ENCODE peak calls at places on chromosomes 12 and 14, in seven cellular contexts. H, B, S, O, Y, G and K are unnamed samples.
A peak's percentile ranks its signal among the peaks of the same experiment; 100 is the strongest.

GRCh38 chr14:89384023-89384422 is 33.0 kb downstream of the FOXN3 start:
- DNase-seq in H (no peak), S (no peak), G (no peak), O (no peak), Y (no peak), B (no peak), K (no peak)

GRCh38 chr14:64572721-64573508 is 23.2 kb downstream of the PPP1R36 start:
- DNase-seq in Y (no peak), B (no peak), S (no peak), G (no peak), H (no peak), O (no peak), K (no peak)

GRCh38 chr14:24851837-24852236 is 198.1 kb downstream of the STXBP6 start:
- DNase-seq in S (no peak), G (no peak), H (no peak), O (no peak), B (no peak), Y (no peak), K (no peak)

GRCh38 chr14:22188346-22188745 is 400.7 kb downstream of the DAD1 start:
- DNase-seq in G (no peak), H (no peak), S (no peak), B (no peak), O (no peak), Y (no peak), K (no peak)

GRCh38 chr12:122368361-122369073 is 54.0 kb downstream of the CLIP1 start:
- DNase-seq in Y (no peak), H (peak; percentile 32), B (no peak), O (peak; percentile 21), G (no peak), S (no peak), K (peak; percentile 75)

GRCh38 chr14:95314609-95315008 is 5.1 kb downstream of the CLMN start:
- DNase-seq in H (peak; percentile 78), G (no peak), O (peak; percentile 50), Y (no peak), S (no peak), B (no peak), K (peak; percentile 63)

GRCh38 chr12:49094104-49094948 is at the start of gene DHH:
- DNase-seq in H (no peak), B (peak; percentile 43), S (no peak), Y (no peak), G (no peak), O (no peak), K (no peak)

GRCh38 chr14:65255029-65255545 is 152.8 kb upstream of the MAX start:
- DNase-seq in B (no peak), H (peak; percentile 82), G (no peak), O (peak; percentile 52), Y (no peak), S (no peak), K (peak; percentile 60)

GRCh38 chr14:37974421-37974820 is 233.3 kb upstream of the SSTR1 start:
- DNase-seq in O (peak; percentile 18), G (no peak), S (no peak), H (no peak), B (no peak), Y (no peak), K (no peak)

GRCh38 chr12:8038659-8039114 is 6.2 kb downstream of the FOXJ2 start:
- DNase-seq in O (peak; percentile 81), Y (peak; percentile 84), H (no peak), S (no peak), B (peak; percentile 62), G (peak; percentile 40), K (peak; percentile 86)

GRCh38 chr14:76812093-76812421 is 625 bp downstream of the ANGEL1 start:
- DNase-seq in S (no peak), H (no peak), O (no peak), G (no peak), B (no peak), Y (no peak), K (no peak)

GRCh38 chr14:56855891-56856461 is 45.7 kb upstream of the OTX2 start:
- DNase-seq in S (no peak), B (no peak), H (no peak), G (no peak), Y (no peak), O (no peak), K (no peak)

GRCh38 chr12:4526923-4527546 is 11.7 kb upstream of the RAD51AP1 start:
- DNase-seq in B (no peak), H (peak; percentile 19), G (no peak), O (peak; percentile 18), S (no peak), Y (no peak), K (no peak)

GRCh38 chr12:107388263-107388662 is 294.9 kb upstream of the CRY1 start:
- DNase-seq in Y (no peak), O (no peak), S (no peak), B (no peak), H (no peak), G (no peak), K (no peak)

GRCh38 chr12:98227162-98227561 is 288.2 kb upstream of the TMPO start:
- DNase-seq in B (no peak), Y (no peak), S (no peak), G (peak; percentile 2), H (no peak), O (no peak), K (no peak)

GRCh38 chr14:29717906-29718305 is 209.7 kb downstream of the PRKD1 start:
- DNase-seq in G (no peak), B (no peak), S (no peak), Y (no peak), H (no peak), O (peak; percentile 21), K (no peak)

GRCh38 chr14:31320216-31320615 is 100.1 kb downstream of the HEATR5A start:
- DNase-seq in O (no peak), S (no peak), G (no peak), B (peak; percentile 62), H (no peak), Y (no peak), K (no peak)

GRCh38 chr12:53805067-53805466 is 53.3 kb upstream of the CISTR start:
- DNase-seq in G (no peak), S (no peak), H (no peak), O (peak; percentile 10), B (no peak), Y (no peak), K (no peak)

GRCh38 chr12:92942905-92943304 is 13.8 kb upstream of the EEA1 start:
- DNase-seq in Y (no peak), B (no peak), G (peak; percentile 38), O (peak; percentile 14), H (no peak), S (no peak), K (peak; percentile 82)

GRCh38 chr12:90045559-90045958 is 336.9 kb upstream of the ATP2B1 start:
- DNase-seq in O (no peak), B (no peak), G (no peak), S (no peak), H (no peak), Y (no peak), K (no peak)

GRCh38 chr12:130698106-130698505 is 18.0 kb downstream of the RIMBP2 start:
- DNase-seq in Y (no peak), G (no peak), S (no peak), H (no peak), O (no peak), B (no peak), K (no peak)

GRCh38 chr14:104820669-104821228 is 19.8 kb downstream of the ZBTB42 start:
- DNase-seq in S (no peak), O (peak; percentile 76), Y (peak; percentile 38), H (peak; percentile 53), B (no peak), G (no peak), K (no peak)

GRCh38 chr12:94500831-94501567 is 41.3 kb upstream of the CEP83 start:
- DNase-seq in H (no peak), B (no peak), S (no peak), O (no peak), Y (no peak), G (no peak), K (no peak)

GRCh38 chr14:93285048-93285447 is 47.8 kb downstream of the BTBD7 start:
- DNase-seq in B (no peak), O (peak; percentile 14), Y (no peak), S (no peak), G (no peak), H (no peak), K (no peak)